ENCODE peak calls at places on chromosomes 1 and 21, in six cellular contexts. One of them, this sample, is unnamed.
A peak's percentile ranks its signal among the peaks of the same experiment; 100 is the strongest.

GRCh38 chr1:227225715-227226346 is 92.5 kb downstream of the CDC42BPA start:
- DNase-seq in suprapubic skin: no peak
- DNase-seq in stomach: no peak
- DNase-seq in K562: no peak
- DNase-seq in H1: no peak
- DNase-seq in GM12878: no peak
- DNase-seq in this sample: no peak

GRCh38 chr1:119626841-119627240 is 21.2 kb downstream of the ZNF697 start:
- DNase-seq in suprapubic skin: no peak
- DNase-seq in stomach: no peak
- DNase-seq in K562: no peak
- DNase-seq in H1: no peak
- DNase-seq in GM12878: no peak
- DNase-seq in this sample: no peak

GRCh38 chr1:68010094-68010493 is 40.3 kb downstream of the DIRAS3 start:
- DNase-seq in suprapubic skin: no peak
- DNase-seq in stomach: no peak
- DNase-seq in K562: no peak
- DNase-seq in H1: no peak
- DNase-seq in GM12878: no peak
- DNase-seq in this sample: no peak

GRCh38 chr21:33479679-33480480 is at the start of gene TMEM50B:
- DNase-seq in suprapubic skin: peak; percentile 98
- DNase-seq in stomach: peak; percentile 96
- DNase-seq in K562: peak; percentile 100
- DNase-seq in H1: peak; percentile 95
- DNase-seq in GM12878: peak; percentile 79
- DNase-seq in this sample: peak; percentile 98

GRCh38 chr1:84435159-84435558 is 36.9 kb downstream of the DNASE2B start:
- DNase-seq in suprapubic skin: no peak
- DNase-seq in stomach: no peak
- DNase-seq in K562: no peak
- DNase-seq in H1: no peak
- DNase-seq in GM12878: peak; percentile 12
- DNase-seq in this sample: no peak

GRCh38 chr1:243462929-243463697 is 207.3 kb downstream of the SDCCAG8 start:
- DNase-seq in suprapubic skin: no peak
- DNase-seq in stomach: no peak
- DNase-seq in K562: no peak
- DNase-seq in H1: no peak
- DNase-seq in GM12878: no peak
- DNase-seq in this sample: no peak

GRCh38 chr1:4489486-4489885 is 164.9 kb upstream of the AJAP1 start:
- DNase-seq in suprapubic skin: no peak
- DNase-seq in stomach: no peak
- DNase-seq in K562: no peak
- DNase-seq in H1: no peak
- DNase-seq in GM12878: no peak
- DNase-seq in this sample: no peak

GRCh38 chr1:243508303-243508713 is 252.5 kb downstream of the SDCCAG8 start:
- DNase-seq in suprapubic skin: no peak
- DNase-seq in stomach: no peak
- DNase-seq in K562: no peak
- DNase-seq in H1: no peak
- DNase-seq in GM12878: no peak
- DNase-seq in this sample: no peak

GRCh38 chr1:26220199-26220912 is 13.6 kb upstream of the CEP85 start:
- DNase-seq in suprapubic skin: no peak
- DNase-seq in stomach: no peak
- DNase-seq in K562: no peak
- DNase-seq in H1: no peak
- DNase-seq in GM12878: no peak
- DNase-seq in this sample: no peak

GRCh38 chr21:17967319-17967718 is 148.2 kb upstream of the C21orf91 start:
- DNase-seq in suprapubic skin: no peak
- DNase-seq in stomach: no peak
- DNase-seq in K562: no peak
- DNase-seq in H1: no peak
- DNase-seq in GM12878: no peak
- DNase-seq in this sample: no peak

GRCh38 chr21:28745131-28746055 is 247.3 kb downstream of the LTN1 start:
- DNase-seq in suprapubic skin: no peak
- DNase-seq in stomach: peak; percentile 66
- DNase-seq in K562: peak; percentile 79
- DNase-seq in H1: peak; percentile 66
- DNase-seq in GM12878: peak; percentile 33
- DNase-seq in this sample: no peak

GRCh38 chr21:45511661-45512431 is 30.4 kb downstream of the SLC19A1 start:
- DNase-seq in suprapubic skin: peak; percentile 75
- DNase-seq in stomach: peak; percentile 61
- DNase-seq in K562: no peak
- DNase-seq in H1: no peak
- DNase-seq in GM12878: no peak
- DNase-seq in this sample: no peak
- TF ChIP-seq POLR2AphosphoS5 in suprapubic skin: no peak
- TF ChIP-seq POLR2AphosphoS5 in stomach: no peak
- TF ChIP-seq POLR2AphosphoS5 in K562: peak; percentile 12
- TF ChIP-seq POLR2AphosphoS5 in H1: peak; percentile 67
- TF ChIP-seq POLR2AphosphoS5 in GM12878: no peak
- TF ChIP-seq POLR2AphosphoS5 in this sample: no peak

GRCh38 chr1:181769846-181770245 is 286.5 kb downstream of the CACNA1E start:
- DNase-seq in suprapubic skin: no peak
- DNase-seq in stomach: no peak
- DNase-seq in K562: no peak
- DNase-seq in H1: no peak
- DNase-seq in GM12878: no peak
- DNase-seq in this sample: no peak

GRCh38 chr1:181776044-181776443 is 285.5 kb downstream of the ZNF648 start:
- DNase-seq in suprapubic skin: no peak
- DNase-seq in stomach: no peak
- DNase-seq in K562: no peak
- DNase-seq in H1: no peak
- DNase-seq in GM12878: no peak
- DNase-seq in this sample: no peak

GRCh38 chr1:181768216-181768929 is 285.1 kb downstream of the CACNA1E start:
- DNase-seq in suprapubic skin: no peak
- DNase-seq in stomach: no peak
- DNase-seq in K562: no peak
- DNase-seq in H1: no peak
- DNase-seq in GM12878: peak; percentile 4
- DNase-seq in this sample: no peak

GRCh38 chr1:181768930-181769280 is 285.6 kb downstream of the CACNA1E start:
- DNase-seq in suprapubic skin: no peak
- DNase-seq in stomach: no peak
- DNase-seq in K562: no peak
- DNase-seq in H1: no peak
- DNase-seq in GM12878: no peak
- DNase-seq in this sample: no peak

DNA sequence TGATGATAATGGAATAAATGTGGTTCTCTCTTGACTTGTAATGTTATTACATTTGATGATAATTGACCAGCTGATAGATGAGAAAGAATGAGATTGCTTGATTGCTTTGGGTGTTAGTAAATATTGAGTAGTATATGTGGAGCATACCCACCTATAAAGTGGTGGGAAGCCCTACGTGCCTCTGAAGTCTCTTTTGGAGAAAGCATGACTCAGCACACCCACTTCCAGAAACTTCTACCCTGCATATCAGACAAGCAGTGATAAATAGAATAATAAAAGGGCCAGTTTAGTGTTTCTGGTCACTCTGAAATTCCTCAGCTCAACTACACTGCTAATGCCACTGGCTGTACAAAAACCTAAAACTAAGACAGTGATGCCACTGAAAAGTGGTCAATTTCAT is 288.8 kb downstream of the ZNF648 start:
- DNase-seq in suprapubic skin: no peak
- DNase-seq in stomach: no peak
- DNase-seq in K562: no peak
- DNase-seq in H1: no peak
- DNase-seq in GM12878: no peak
- DNase-seq in this sample: no peak
- TF ChIP-seq EP300 in suprapubic skin: no peak
- TF ChIP-seq EP300 in stomach: no peak
- TF ChIP-seq EP300 in K562: no peak
- TF ChIP-seq EP300 in H1: no peak
- TF ChIP-seq EP300 in GM12878: no peak
- TF ChIP-seq EP300 in this sample: no peak

GRCh38 chr1:209805341-209805781 is 581 bp downstream of the IRF6 start:
- DNase-seq in suprapubic skin: no peak
- DNase-seq in stomach: peak; percentile 34
- DNase-seq in K562: no peak
- DNase-seq in H1: peak; percentile 79
- DNase-seq in GM12878: no peak
- DNase-seq in this sample: no peak

GRCh38 chr1:209807509-209807908 is 1.6 kb upstream of the IRF6 start:
- DNase-seq in suprapubic skin: no peak
- DNase-seq in stomach: no peak
- DNase-seq in K562: no peak
- DNase-seq in H1: no peak
- DNase-seq in GM12878: no peak
- DNase-seq in this sample: no peak

GRCh38 chr1:209803568-209803967 is 2.4 kb downstream of the IRF6 start:
- DNase-seq in suprapubic skin: no peak
- DNase-seq in stomach: no peak
- DNase-seq in K562: no peak
- DNase-seq in H1: no peak
- DNase-seq in GM12878: no peak
- DNase-seq in this sample: no peak

GRCh38 chr1:209808059-209808494 is 2.1 kb upstream of the IRF6 start:
- DNase-seq in suprapubic skin: no peak
- DNase-seq in stomach: no peak
- DNase-seq in K562: peak; percentile 78
- DNase-seq in H1: no peak
- DNase-seq in GM12878: no peak
- DNase-seq in this sample: no peak

DNA sequence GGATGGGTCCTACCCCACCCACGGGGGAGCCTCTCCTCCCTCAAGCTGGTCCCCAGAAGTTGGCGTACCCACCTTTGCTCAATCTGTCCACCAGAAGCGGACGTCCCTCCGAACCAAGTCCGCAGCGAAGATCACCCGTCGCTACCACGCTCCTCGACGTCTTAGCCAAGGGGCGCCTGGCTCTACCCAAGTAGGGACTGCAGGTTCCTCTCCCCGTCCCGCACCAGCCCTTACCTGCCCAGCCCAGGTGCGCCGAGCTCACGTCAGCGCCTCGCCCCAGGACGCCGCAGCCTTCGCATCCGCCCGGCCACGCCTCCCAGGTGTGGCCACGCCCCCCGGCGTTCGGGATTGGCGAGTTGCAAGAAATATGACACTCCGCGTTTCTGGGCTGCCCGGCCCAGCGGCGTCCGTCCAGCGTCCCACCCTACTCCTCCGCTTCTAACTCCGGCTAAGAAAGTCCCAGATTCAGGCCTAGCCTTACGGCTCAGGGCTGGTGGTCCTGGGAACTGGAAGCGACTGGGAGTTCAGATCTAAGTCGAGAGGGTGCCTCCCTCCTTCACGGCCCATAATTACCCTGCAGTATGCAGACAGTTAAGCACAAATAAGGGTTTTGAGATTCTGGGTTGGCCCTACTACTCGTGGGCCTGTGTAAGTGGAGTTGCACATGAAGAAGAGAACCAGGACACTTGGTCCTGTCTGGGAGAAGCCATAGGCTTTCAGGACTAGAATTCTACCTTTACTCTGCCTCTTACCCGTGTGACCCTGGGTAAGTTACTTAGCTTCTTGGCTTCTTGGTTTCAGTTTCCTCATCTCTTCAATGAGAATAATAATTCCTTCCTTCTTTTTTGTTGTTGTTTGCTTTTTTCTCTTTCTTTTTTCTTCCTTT is at the start of gene IRF6:
- DNase-seq in suprapubic skin: peak; percentile 91
- DNase-seq in stomach: peak; percentile 98
- DNase-seq in K562: peak; percentile 97
- DNase-seq in H1: peak; percentile 98
- DNase-seq in GM12878: no peak
- DNase-seq in this sample: no peak
- TF ChIP-seq POLR2A in suprapubic skin: no peak
- TF ChIP-seq POLR2A in stomach: peak; percentile 90
- TF ChIP-seq POLR2A in K562: peak; percentile 83
- TF ChIP-seq POLR2A in H1: peak; percentile 85
- TF ChIP-seq POLR2A in GM12878: no peak
- TF ChIP-seq POLR2A in this sample: no peak

DNA sequence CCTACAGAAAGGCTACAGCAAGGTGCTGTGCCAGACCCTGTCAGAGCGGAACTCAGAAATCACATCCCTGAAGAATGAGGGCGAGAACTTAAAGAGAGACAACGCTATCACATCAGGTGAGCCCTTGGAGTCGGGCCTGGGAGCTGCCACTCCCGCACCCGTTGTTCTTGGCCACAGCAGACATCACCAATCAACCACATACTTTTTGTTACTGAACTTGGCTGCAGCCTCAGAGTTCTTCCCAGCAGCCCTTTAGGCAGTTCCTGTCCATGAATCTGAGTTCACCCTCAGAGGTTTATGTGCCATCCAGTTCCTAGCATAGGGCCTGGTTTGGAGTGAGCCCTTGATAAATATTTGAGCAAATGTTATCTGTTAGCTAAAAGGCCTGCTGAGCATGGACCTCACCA is 61.6 kb downstream of the FHAD1 start:
- DNase-seq in suprapubic skin: no peak
- DNase-seq in stomach: peak; percentile 40
- DNase-seq in K562: no peak
- DNase-seq in H1: no peak
- DNase-seq in GM12878: no peak
- DNase-seq in this sample: no peak
- TF ChIP-seq POLR2AphosphoS5 in suprapubic skin: no peak
- TF ChIP-seq POLR2AphosphoS5 in stomach: no peak
- TF ChIP-seq POLR2AphosphoS5 in K562: no peak
- TF ChIP-seq POLR2AphosphoS5 in H1: no peak
- TF ChIP-seq POLR2AphosphoS5 in GM12878: no peak
- TF ChIP-seq POLR2AphosphoS5 in this sample: no peak